ENCODE peak calls at places on chromosomes 7 and 10, in six cellular contexts. T, O, M, R, A and F are unnamed samples.

GRCh38 chr10:33428706-33429105 is 94.2 kb upstream of the NRP1 start:
- DNase-seq in T (no peak), O (no peak), M (peak), R (no peak), A (no peak), F (no peak)

GRCh38 chr10:132449826-132450211 is 52.8 kb downstream of the PWWP2B start:
- DNase-seq in T (no peak), O (no peak), M (no peak), R (no peak), A (peak), F (no peak)

GRCh38 chr7:137682596-137682995 is 164.2 kb downstream of the DGKI start:
- DNase-seq in T (no peak), O (no peak), M (peak), R (peak), A (no peak), F (no peak)

GRCh38 chr10:16948335-16948734 is 131.1 kb upstream of the RSU1 start:
- DNase-seq in T (no peak), O (no peak), M (no peak), R (no peak), A (no peak), F (no peak)

GRCh38 chr10:131668903-131669302 is 231.9 kb upstream of the PPP2R2D start:
- DNase-seq in T (no peak), O (no peak), M (no peak), R (no peak), A (peak), F (no peak)

GRCh38 chr7:69732203-69732602 is 133.9 kb downstream of the AUTS2 start:
- DNase-seq in T (no peak), O (peak), M (peak), R (no peak), A (no peak), F (no peak)

GRCh38 chr10:118754132-118754555 is 626 bp downstream of the CACUL1 start:
- DNase-seq in T (peak), O (no peak), M (peak), R (peak), A (peak), F (peak)

GRCh38 chr10:21427804-21428481 is 97.5 kb downstream of the SKIDA1 start:
- DNase-seq in T (no peak), O (peak), M (peak), R (peak), A (no peak), F (no peak)

GRCh38 chr10:8473205-8473604 is 418.7 kb downstream of the GATA3 start:
- DNase-seq in T (no peak), O (peak), M (peak), R (no peak), A (no peak), F (no peak)

GRCh38 chr7:963236-964078 is 9.0 kb upstream of the ADAP1 start:
- DNase-seq in T (peak), O (no peak), M (no peak), R (no peak), A (peak), F (no peak)

GRCh38 chr7:98354511-98355249 is 46.2 kb downstream of the BAIAP2L1 start:
- DNase-seq in T (no peak), O (peak), M (peak), R (peak), A (peak), F (peak)

GRCh38 chr7:76133839-76134238 is 67.9 kb upstream of the SRRM3 start:
- DNase-seq in T (no peak), O (no peak), M (no peak), R (no peak), A (no peak), F (no peak)

GRCh38 chr10:76649723-76650127 is 987.9 kb downstream of the KCNMA1 start:
- DNase-seq in T (no peak), O (peak), M (peak), R (peak), A (no peak), F (no peak)

GRCh38 chr10:123913688-123914268 is 22.2 kb upstream of the CPXM2 start:
- DNase-seq in T (no peak), O (no peak), M (no peak), R (no peak), A (no peak), F (no peak)

GRCh38 chr10:85557077-85557476 is 809.5 kb downstream of the GRID1 start:
- DNase-seq in T (no peak), O (peak), M (peak), R (no peak), A (no peak), F (no peak)

GRCh38 chr7:150668472-150668911 is 17.0 kb upstream of the GIMAP2 start:
- DNase-seq in T (no peak), O (no peak), M (no peak), R (no peak), A (no peak), F (no peak)

GRCh38 chr7:48084727-48085432 is 4.2 kb upstream of the UPP1 start:
- DNase-seq in T (no peak), O (peak), M (peak), R (peak), A (no peak), F (peak)

GRCh38 chr7:131424219-131424822 is 96.6 kb downstream of the MKLN1 start:
- DNase-seq in T (peak), O (peak), M (peak), R (peak), A (no peak), F (no peak)

GRCh38 chr10:119313645-119314044 is 106.3 kb downstream of the GRK5 start:
- DNase-seq in T (no peak), O (no peak), M (no peak), R (no peak), A (no peak), F (no peak)

GRCh38 chr7:107414198-107414597 is 55.7 kb upstream of the GPR22 start:
- DNase-seq in T (no peak), O (no peak), M (no peak), R (no peak), A (no peak), F (no peak)

GRCh38 chr7:137940656-137941518 is 61.0 kb downstream of the CREB3L2 start:
- DNase-seq in T (no peak), O (no peak), M (peak), R (no peak), A (peak), F (no peak)

GRCh38 chr10:108072466-108072865 is 908.0 kb upstream of the SORCS1 start:
- DNase-seq in T (no peak), O (no peak), M (no peak), R (no peak), A (no peak), F (no peak)

GRCh38 chr10:4046722-4047354 is 261.8 kb upstream of the KLF6 start:
- DNase-seq in T (no peak), O (no peak), M (no peak), R (no peak), A (no peak), F (no peak)

GRCh38 chr7:36300696-36301350 is 88.8 kb upstream of the ANLN start:
- DNase-seq in T (no peak), O (no peak), M (no peak), R (no peak), A (peak), F (no peak)

GRCh38 chr10:125209591-125210373 is 49.4 kb upstream of the CTBP2 start:
- DNase-seq in T (no peak), O (no peak), M (no peak), R (peak), A (no peak), F (no peak)

GRCh38 chr10:60606343-60607080 is 171.8 kb upstream of the CDK1 start:
- DNase-seq in T (no peak), O (no peak), M (peak), R (peak), A (no peak), F (no peak)

GRCh38 chr10:78964952-78965633 is 103.7 kb upstream of the ZMIZ1 start:
- DNase-seq in T (peak), O (peak), M (peak), R (no peak), A (no peak), F (peak)

GRCh38 chr10:111360260-111360925 is 283.6 kb downstream of the ADRA2A start:
- DNase-seq in T (peak), O (peak), M (peak), R (no peak), A (no peak), F (peak)

GRCh38 chr10:98858525-98858924 is 377.1 kb downstream of the HPSE2 start:
- DNase-seq in T (no peak), O (peak), M (no peak), R (no peak), A (no peak), F (no peak)

GRCh38 chr7:135189221-135189662 is 18.7 kb upstream of the CYREN start:
- DNase-seq in T (no peak), O (no peak), M (no peak), R (no peak), A (no peak), F (no peak)

GRCh38 chr10:100562806-100563293 is 27.1 kb downstream of the HIF1AN start:
- DNase-seq in T (no peak), O (peak), M (peak), R (peak), A (no peak), F (no peak)

GRCh38 chr7:139720705-139721231 is 57.0 kb downstream of the HIPK2 start:
- DNase-seq in T (no peak), O (no peak), M (peak), R (peak), A (no peak), F (no peak)